ENCODE peak calls at places on chromosome 16, in seven cellular contexts. J, F, P, B, R, S and K are unnamed samples.

GRCh38 chr16:26453215-26453614 is 613.5 kb upstream of the C16orf82 start:
- DNase-seq in J (no peak), F (no peak), S (no peak), R (no peak), B (no peak), P (no peak), K (no peak)

GRCh38 chr16:49663081-49664057 is 192.5 kb downstream of the ZNF423 start:
- DNase-seq in F (no peak), J (no peak), S (peak; percentile 21), P (peak; percentile 84), B (peak; percentile 28), R (no peak), K (peak; percentile 62)

GRCh38 chr16:89841275-89841674 is 13.0 kb downstream of the SPIRE2 start:
- DNase-seq in P (no peak), S (no peak), F (no peak), R (no peak), J (peak; percentile 68), B (no peak), K (no peak)

GRCh38 chr16:1379054-1379862 is 27.5 kb downstream of the GNPTG start:
- DNase-seq in B (peak; percentile 85), J (peak; percentile 73), P (peak; percentile 94), R (peak; percentile 47), S (peak; percentile 84), F (peak; percentile 66), K (peak; percentile 91)

GRCh38 chr16:88456356-88457292 is 3.5 kb downstream of the ZFPM1 start:
- DNase-seq in J (peak; percentile 40), F (peak; percentile 19), S (peak; percentile 29), R (no peak), B (no peak), P (no peak), K (no peak)

GRCh38 chr16:73060948-73061495 is 13.1 kb upstream of the ZFHX3 start:
- DNase-seq in B (no peak), F (no peak), J (no peak), R (no peak), P (no peak), S (no peak), K (no peak)

GRCh38 chr16:11253995-11254912 is 1.8 kb downstream of the SOCS1 start:
- DNase-seq in P (no peak), R (no peak), S (no peak), J (no peak), B (no peak), F (no peak), K (no peak)

GRCh38 chr16:85524365-85524629 is 88.8 kb upstream of the GSE1 start:
- DNase-seq in S (no peak), F (no peak), P (no peak), B (no peak), J (no peak), R (no peak), K (no peak)

GRCh38 chr16:67246081-67246944 is 968 bp downstream of the FHOD1 start:
- DNase-seq in B (peak; percentile 88), F (peak; percentile 78), R (peak; percentile 90), J (peak; percentile 50), S (peak; percentile 87), P (peak; percentile 93), K (peak; percentile 87)

GRCh38 chr16:31529398-31530312 is 2.0 kb downstream of the AHSP start:
- DNase-seq in S (no peak), J (no peak), R (no peak), F (no peak), P (no peak), B (no peak), K (no peak)

GRCh38 chr16:50940275-50940854 is 198.5 kb downstream of the CYLD start:
- DNase-seq in B (no peak), J (no peak), S (no peak), P (no peak), R (no peak), F (no peak), K (no peak)

GRCh38 chr16:21611178-21611545 is 11.8 kb downstream of the METTL9 start:
- DNase-seq in F (no peak), S (no peak), J (no peak), P (no peak), B (no peak), R (no peak), K (no peak)

GRCh38 chr16:3482659-3483241 is 12.5 kb downstream of the C16orf90 start:
- DNase-seq in F (no peak), B (no peak), J (no peak), S (no peak), P (peak; percentile 23), R (no peak), K (peak; percentile 3)

GRCh38 chr16:25585526-25585925 is 106.2 kb upstream of the HS3ST4 start:
- DNase-seq in F (no peak), S (no peak), P (no peak), J (no peak), R (peak; percentile 0), B (no peak), K (no peak)

GRCh38 chr16:67963325-67964321 is 4.8 kb downstream of the SLC12A4 start:
- DNase-seq in S (no peak), F (no peak), R (no peak), P (peak; percentile 71), J (no peak), B (no peak), K (peak; percentile 59)

GRCh38 chr16:89045181-89045815 is 48.4 kb upstream of the ACSF3 start:
- DNase-seq in F (no peak), R (no peak), J (no peak), P (peak; percentile 22), S (no peak), B (no peak), K (peak; percentile 15)

GRCh38 chr16:897701-898100 is 73.1 kb downstream of the LMF1 start:
- DNase-seq in S (no peak), F (no peak), P (peak; percentile 49), B (no peak), J (no peak), R (no peak), K (no peak)

GRCh38 chr16:80167657-80168056 is 373.1 kb upstream of the DYNLRB2 start:
- DNase-seq in F (no peak), J (no peak), S (peak; percentile 64), B (no peak), P (no peak), R (no peak), K (no peak)

GRCh38 chr16:84844561-84845495 is 25.0 kb downstream of the CRISPLD2 start:
- DNase-seq in R (no peak), S (no peak), J (no peak), B (no peak), P (peak; percentile 47), F (no peak), K (no peak)

GRCh38 chr16:85906349-85906748 is 7.4 kb downstream of the IRF8 start:
- DNase-seq in J (no peak), P (no peak), R (no peak), S (no peak), F (no peak), B (no peak), K (no peak)

GRCh38 chr16:81128726-81129524 is 32.7 kb upstream of the GCSH start:
- DNase-seq in J (no peak), S (no peak), P (no peak), B (no peak), R (no peak), F (no peak), K (no peak)

GRCh38 chr16:28902909-28903308 is 22.1 kb downstream of the RABEP2 start:
- DNase-seq in F (no peak), J (no peak), B (no peak), R (no peak), S (no peak), P (no peak), K (no peak)

GRCh38 chr16:67915831-67916723 is 15.6 kb downstream of the CTRL start:
- DNase-seq in B (no peak), S (no peak), P (no peak), F (no peak), R (no peak), J (no peak), K (peak; percentile 50)

GRCh38 chr16:12256880-12257279 is 280.3 kb downstream of the SNX29 start:
- DNase-seq in S (no peak), B (no peak), R (no peak), F (no peak), J (no peak), P (no peak), K (no peak)

GRCh38 chr16:87017388-87018012 is 299.7 kb downstream of the C16orf95 start:
- DNase-seq in J (no peak), P (no peak), B (no peak), S (peak; percentile 95), F (peak; percentile 97), R (peak; percentile 32), K (no peak)

GRCh38 chr16:11112723-11113348 is 143.2 kb downstream of the SOCS1 start:
- DNase-seq in P (no peak), S (no peak), F (no peak), B (no peak), R (no peak), J (no peak), K (no peak)

GRCh38 chr16:27237229-27238015 is 31.1 kb downstream of the NSMCE1 start:
- DNase-seq in J (peak; percentile 56), F (no peak), B (no peak), S (no peak), P (peak; percentile 57), R (peak; percentile 85), K (no peak)

GRCh38 chr16:88004391-88004790 is 53.2 kb downstream of the BANP start:
- DNase-seq in S (no peak), R (no peak), P (peak; percentile 57), J (no peak), F (peak; percentile 22), B (no peak), K (no peak)

GRCh38 chr16:86836503-86837125 is 258.3 kb downstream of the FOXL1 start:
- DNase-seq in J (no peak), R (no peak), B (no peak), S (peak; percentile 77), F (peak; percentile 83), P (peak; percentile 56), K (no peak)

GRCh38 chr16:22008215-22009142 is 568 bp downstream of the MOSMO start:
- DNase-seq in F (no peak), S (peak; percentile 15), J (peak; percentile 6), P (peak; percentile 62), B (no peak), R (peak; percentile 12), K (peak; percentile 37)

GRCh38 chr16:4071686-4072561 is 44.3 kb downstream of the ADCY9 start:
- DNase-seq in B (no peak), J (no peak), R (no peak), F (no peak), S (no peak), P (no peak), K (no peak)

GRCh38 chr16:89380681-89381080 is 109.7 kb downstream of the ANKRD11 start:
- DNase-seq in B (no peak), R (no peak), S (no peak), J (no peak), F (no peak), P (peak; percentile 37), K (no peak)

GRCh38 chr16:55700961-55701360 is 45.2 kb downstream of the SLC6A2 start:
- DNase-seq in S (no peak), R (no peak), F (no peak), J (no peak), B (no peak), P (no peak), K (no peak)

GRCh38 chr16:86862596-86862995 is 284.2 kb downstream of the FOXL1 start:
- DNase-seq in P (peak; percentile 70), B (peak; percentile 41), F (no peak), J (no peak), R (no peak), S (no peak), K (peak; percentile 48)

GRCh38 chr16:24977673-24978065 is 37.5 kb downstream of the ARHGAP17 start:
- DNase-seq in S (no peak), R (no peak), J (no peak), P (no peak), F (peak; percentile 82), B (no peak), K (no peak)